ENCODE peak calls at places on chromosomes 3 and 15, in five cellular contexts. A is stimulated activated CD4-positive, alpha-beta T cell treated with anti-CD3 and anti-CD28 coated beads, TNF-alpha, amount 100 ng/mL, for 4 hours; F is foreskin fibroblast; Q is CD8-positive, alpha-beta T cell; M is dorsolateral prefrontal cortex. Y is an unnamed sample.

GRCh38 chr3:171867976-171868375 is 24.8 kb downstream of the TMEM212 start:
- DNase-seq in A (no peak), F (no peak), Q (no peak), M (no peak), Y (no peak)

GRCh38 chr3:30112904-30113484 is 493.4 kb upstream of the TGFBR2 start:
- DNase-seq in A (no peak), F (peak), Q (no peak), M (no peak), Y (no peak)

GRCh38 chr3:178907081-178907480 is 164.5 kb downstream of the ZMAT3 start:
- DNase-seq in A (no peak), F (no peak), Q (no peak), M (no peak), Y (no peak)

GRCh38 chr15:83160741-83161140 is 46.9 kb downstream of the HDGFL3 start:
- DNase-seq in A (no peak), F (no peak), Q (no peak), M (no peak), Y (no peak)

GRCh38 chr3:81891496-81891895 is 130.1 kb upstream of the GBE1 start:
- DNase-seq in A (no peak), F (no peak), Q (no peak), M (no peak), Y (no peak)

GRCh38 chr3:156323466-156323865 is 203.1 kb downstream of the KCNAB1 start:
- DNase-seq in A (no peak), F (no peak), Q (no peak), M (no peak), Y (no peak)

GRCh38 chr3:167300210-167300609 is 79.9 kb downstream of the ZBBX start:
- DNase-seq in A (no peak), F (no peak), Q (no peak), M (no peak), Y (no peak)

GRCh38 chr3:81592101-81592500 is 169.3 kb downstream of the GBE1 start:
- DNase-seq in A (no peak), F (no peak), Q (no peak), M (no peak), Y (no peak)

GRCh38 chr3:154090116-154090420 is 31.1 kb upstream of the ARHGEF26 start:
- DNase-seq in A (no peak), F (no peak), Q (no peak), M (no peak), Y (no peak)

GRCh38 chr3:98874602-98875249 is 26.8 kb downstream of the DCBLD2 start:
- DNase-seq in A (no peak), F (no peak), Q (no peak), M (no peak), Y (no peak)

GRCh38 chr3:37652405-37652804 is 209.3 kb upstream of the CTDSPL start:
- DNase-seq in A (no peak), F (no peak), Q (no peak), M (no peak), Y (no peak)

GRCh38 chr3:98612996-98613517 is 19.6 kb upstream of the CPOX start:
- DNase-seq in A (no peak), F (no peak), Q (no peak), M (no peak), Y (no peak)

GRCh38 chr15:63050737-63051700 is 8.5 kb downstream of the TPM1 start:
- DNase-seq in A (no peak), F (no peak), Q (no peak), M (no peak), Y (no peak)

GRCh38 chr3:128009952-128010846 is 42.0 kb upstream of the SEC61A1 start:
- DNase-seq in A (no peak), F (peak), Q (no peak), M (no peak), Y (no peak)

GRCh38 chr3:69791919-69792399 is 52.7 kb downstream of the MITF start:
- DNase-seq in A (no peak), F (peak), Q (no peak), M (no peak), Y (no peak)

GRCh38 chr3:124627501-124627908 is 102.7 kb upstream of the UMPS start:
- DNase-seq in A (no peak), F (no peak), Q (no peak), M (no peak), Y (no peak)

GRCh38 chr3:48472673-48472922 is 26.1 kb downstream of the ATRIP start:
- DNase-seq in A (no peak), F (no peak), Q (no peak), M (no peak), Y (no peak)

GRCh38 chr3:25088284-25088683 is 339.8 kb upstream of the RARB start:
- DNase-seq in A (no peak), F (no peak), Q (no peak), M (no peak), Y (no peak)

GRCh38 chr15:32867313-32867626 is 149.5 kb downstream of the GREM1 start:
- DNase-seq in A (no peak), F (peak), Q (no peak), M (no peak), Y (no peak)

GRCh38 chr3:17456036-17456435 is 286.4 kb downstream of the TBC1D5 start:
- DNase-seq in A (no peak), F (no peak), Q (no peak), M (no peak), Y (no peak)

GRCh38 chr3:179608931-179609720 is 4.5 kb downstream of the NDUFB5 start:
- DNase-seq in A (no peak), F (no peak), Q (no peak), M (no peak), Y (no peak)

GRCh38 chr3:67509471-67510075 is 144.8 kb downstream of the SUCLG2 start:
- DNase-seq in A (no peak), F (peak), Q (no peak), M (no peak), Y (no peak)

GRCh38 chr3:172516318-172517214 is 6.7 kb downstream of the TNFSF10 start:
- DNase-seq in A (no peak), F (peak), Q (no peak), M (no peak), Y (no peak)

GRCh38 chr3:23085256-23085655 is 117.9 kb upstream of the UBE2E2 start:
- DNase-seq in A (no peak), F (no peak), Q (no peak), M (no peak), Y (no peak)

GRCh38 chr3:100057716-100058575 is 56.4 kb downstream of the FILIP1L start:
- DNase-seq in A (no peak), F (no peak), Q (no peak), M (no peak), Y (no peak)

GRCh38 chr3:196662033-196662432 is 22.5 kb downstream of the NRROS start:
- DNase-seq in A (no peak), F (no peak), Q (no peak), M (no peak), Y (peak)

GRCh38 chr15:67821784-67822451 is 3.4 kb upstream of the SKOR1 start:
- DNase-seq in A (no peak), F (no peak), Q (no peak), M (no peak), Y (no peak)

GRCh38 chr3:17808994-17809393 is 66.6 kb upstream of the TBC1D5 start:
- DNase-seq in A (no peak), F (peak), Q (no peak), M (no peak), Y (no peak)

GRCh38 chr3:187997490-187997889 is 156.5 kb upstream of the LPP start:
- DNase-seq in A (no peak), F (no peak), Q (no peak), M (no peak), Y (no peak)

GRCh38 chr3:188720215-188720614 is 451.6 kb upstream of the TPRG1 start:
- DNase-seq in A (no peak), F (peak), Q (no peak), M (no peak), Y (no peak)

GRCh38 chr3:154931484-154931883 is 148.6 kb upstream of the MME start:
- DNase-seq in A (no peak), F (peak), Q (no peak), M (no peak), Y (no peak)

GRCh38 chr3:186818956-186819355 is 12.7 kb upstream of the RFC4 start:
- DNase-seq in A (no peak), F (no peak), Q (no peak), M (no peak), Y (no peak)

GRCh38 chr3:67016522-67017080 is 18.5 kb downstream of the KBTBD8 start:
- DNase-seq in A (no peak), F (no peak), Q (no peak), M (no peak), Y (no peak)

GRCh38 chr3:143234521-143234920 is 115.0 kb downstream of the CHST2 start:
- DNase-seq in A (no peak), F (no peak), Q (no peak), M (no peak), Y (no peak)

GRCh38 chr3:171565671-171566070 is 105.5 kb upstream of the TNIK start:
- DNase-seq in A (no peak), F (peak), Q (no peak), M (no peak), Y (no peak)

GRCh38 chr3:46659285-46659684 is 34.2 kb downstream of the ALS2CL start:
- DNase-seq in A (no peak), F (no peak), Q (no peak), M (no peak), Y (no peak)

Y was measured in NCI-H510A.